ENCODE peak calls at places on chromosome 22, in five cellular contexts. D is T-helper 17 cell; G is globus pallidus; L is stimulated activated CD8-positive, alpha-beta memory T cell treated with anti-CD3 and anti-CD28 coated beads, Interleukin-15, amount 100 ng/mL, for 24 hours; Q is OCI-M1. O is an unnamed sample.

GRCh38 chr22:47615051-47615450 is 852.6 kb downstream of the TBC1D22A start:
- DNase-seq in D (no peak), G (no peak), L (no peak), Q (no peak), O (no peak)

GRCh38 chr22:44428941-44429615 is 69.0 kb downstream of the RTL6 start:
- DNase-seq in D (no peak), G (no peak), L (no peak), Q (no peak), O (no peak)

GRCh38 chr22:34886812-34887211 is 179.1 kb upstream of the ISX start:
- DNase-seq in D (no peak), G (no peak), L (no peak), Q (no peak), O (no peak)

GRCh38 chr22:48096411-48096810 is 1334.0 kb downstream of the TBC1D22A start:
- DNase-seq in D (no peak), G (no peak), L (no peak), Q (no peak), O (no peak)

GRCh38 chr22:45453764-45454163 is 40.3 kb downstream of the RIBC2 start:
- DNase-seq in D (no peak), G (no peak), L (no peak), Q (no peak), O (no peak)

GRCh38 chr22:38570841-38571364 is 920 bp upstream of the DMC1 start:
- DNase-seq in D (no peak), G (peak; percentile 57), L (no peak), Q (peak; percentile 74), O (no peak)

GRCh38 chr22:26535499-26535898 is 23.2 kb upstream of the TFIP11 start:
- DNase-seq in D (no peak), G (no peak), L (no peak), Q (no peak), O (no peak)

GRCh38 chr22:30435674-30436126 is 10.1 kb downstream of the MTFP1 start:
- DNase-seq in D (peak; percentile 53), G (no peak), L (peak; percentile 33), Q (no peak), O (no peak)

GRCh38 chr22:35357883-35358621 is 22.8 kb upstream of the HMOX1 start:
- DNase-seq in D (no peak), G (no peak), L (no peak), Q (no peak), O (no peak)

GRCh38 chr22:36741204-36741793 is 34.6 kb downstream of the IFT27 start:
- DNase-seq in D (no peak), G (no peak), L (no peak), Q (peak; percentile 30), O (no peak)

GRCh38 chr22:37048133-37048532 is 3.4 kb upstream of the KCTD17 start:
- DNase-seq in D (no peak), G (no peak), L (no peak), Q (no peak), O (no peak)

GRCh38 chr22:49815641-49816071 is 12.0 kb downstream of the BRD1 start:
- DNase-seq in D (no peak), G (no peak), L (no peak), Q (no peak), O (no peak)

GRCh38 chr22:25659413-25659812 is 82.6 kb upstream of the MYO18B start:
- DNase-seq in D (no peak), G (no peak), L (no peak), Q (no peak), O (no peak)

GRCh38 chr22:18024276-18024939 is at the start of gene MICAL3:
- DNase-seq in D (peak; percentile 54), G (peak; percentile 79), L (peak; percentile 28), Q (peak; percentile 76), O (peak; percentile 61)

GRCh38 chr22:38258895-38259294 is 13.9 kb downstream of the TMEM184B start:
- DNase-seq in D (no peak), G (no peak), L (no peak), Q (no peak), O (no peak)

GRCh38 chr22:35838849-35839646 is 121.4 kb downstream of the APOL5 start:
- DNase-seq in D (no peak), G (peak; percentile 15), L (no peak), Q (peak; percentile 77), O (no peak)

GRCh38 chr22:49212002-49212401 is 615.7 kb downstream of the BRD1 start:
- DNase-seq in D (no peak), G (no peak), L (no peak), Q (no peak), O (no peak)

GRCh38 chr22:42184852-42185251 is 54.2 kb upstream of the CYP2D6 start:
- DNase-seq in D (no peak), G (no peak), L (no peak), Q (no peak), O (no peak)

GRCh38 chr22:44245438-44245837 is 64.7 kb downstream of the PARVG start:
- DNase-seq in D (no peak), G (no peak), L (no peak), Q (no peak), O (no peak)

GRCh38 chr22:25777870-25778269 is 35.9 kb downstream of the MYO18B start:
- DNase-seq in D (no peak), G (peak; percentile 7), L (no peak), Q (peak; percentile 62), O (no peak)

GRCh38 chr22:37118083-37118482 is 8.6 kb upstream of the TMPRSS6 start:
- DNase-seq in D (no peak), G (no peak), L (no peak), Q (no peak), O (no peak)

GRCh38 chr22:31616315-31616980 is 45.6 kb downstream of the PISD start:
- DNase-seq in D (no peak), G (no peak), L (no peak), Q (no peak), O (no peak)

GRCh38 chr22:38088723-38089473 is 4.9 kb upstream of the SLC16A8 start:
- DNase-seq in D (no peak), G (no peak), L (no peak), Q (no peak), O (no peak)

GRCh38 chr22:30187726-30188407 is 58.7 kb downstream of the LIF start:
- DNase-seq in D (no peak), G (no peak), L (no peak), Q (no peak), O (no peak)

GRCh38 chr22:24333301-24333700 is 62.7 kb downstream of the SPECC1L start:
- DNase-seq in D (no peak), G (no peak), L (no peak), Q (no peak), O (no peak)

O was measured in D721Med.